ENCODE peak calls at places on chromosomes 2 and 18, in eight cellular contexts. E, V, S, T, G, P, B and Y are unnamed samples.

GRCh38 chr18:45085916-45086624 is 405.4 kb downstream of the SETBP1 start:
- DNase-seq in T (no peak), B (no peak), G (no peak), P (no peak), V (no peak), E (no peak), S (no peak), Y (no peak)

GRCh38 chr2:112996635-112997034 is 8.6 kb upstream of the IL36A start:
- DNase-seq in E (no peak), G (no peak), B (no peak), V (no peak), P (no peak), T (no peak), S (no peak), Y (no peak)

GRCh38 chr2:224268441-224268840 is 133.5 kb downstream of the FAM124B start:
- DNase-seq in V (no peak), P (peak), E (no peak), S (peak), G (no peak), T (no peak), B (no peak), Y (no peak)

GRCh38 chr2:187718092-187718491 is 163.9 kb upstream of the TFPI start:
- DNase-seq in S (no peak), E (no peak), G (no peak), V (no peak), T (no peak), P (no peak), B (no peak), Y (no peak)

GRCh38 chr2:240127351-240127750 is 8.8 kb downstream of the COPS9 start:
- DNase-seq in B (no peak), V (no peak), G (no peak), E (no peak), S (no peak), T (no peak), P (no peak), Y (no peak)

GRCh38 chr2:83365476-83365875 is 1093.6 kb downstream of the SUCLG1 start:
- DNase-seq in V (no peak), T (no peak), E (no peak), P (peak), B (no peak), S (no peak), G (no peak), Y (no peak)

GRCh38 chr2:40450066-40450841 is 1.6 kb downstream of the SLC8A1 start:
- DNase-seq in P (peak), S (peak), T (no peak), B (no peak), G (no peak), V (no peak), E (no peak), Y (peak)

GRCh38 chr2:7026740-7027139 is 109.5 kb downstream of the RNF144A start:
- DNase-seq in V (no peak), G (no peak), E (no peak), S (no peak), P (no peak), T (no peak), B (no peak), Y (no peak)

GRCh38 chr2:107133412-107133811 is 247.4 kb upstream of the ST6GAL2 start:
- DNase-seq in B (no peak), E (no peak), T (no peak), G (no peak), P (no peak), V (no peak), S (no peak), Y (no peak)

GRCh38 chr2:35501076-35501475 is 854.5 kb upstream of the CRIM1 start:
- DNase-seq in T (no peak), G (no peak), V (no peak), E (no peak), S (peak), B (no peak), P (no peak), Y (no peak)

GRCh38 chr2:172962824-172963223 is 112.8 kb upstream of the MAP3K20 start:
- DNase-seq in P (no peak), G (no peak), V (no peak), E (no peak), S (peak), T (no peak), B (no peak), Y (no peak)

GRCh38 chr2:122634261-122634660 is 878.8 kb downstream of the TSN start:
- DNase-seq in V (no peak), E (no peak), T (no peak), B (no peak), G (peak), S (peak), P (peak), Y (no peak)

GRCh38 chr18:72541871-72542690 is 2.1 kb downstream of the CBLN2 start:
- DNase-seq in S (no peak), V (no peak), E (no peak), G (no peak), T (no peak), P (no peak), B (peak), Y (no peak)

GRCh38 chr2:222862068-222862914 is 1.5 kb downstream of the ACSL3 start:
- DNase-seq in G (no peak), P (peak), T (no peak), B (no peak), E (no peak), S (peak), V (no peak), Y (peak)

GRCh38 chr2:217609952-217610351 is 392.8 kb downstream of the TNS1 start:
- DNase-seq in V (no peak), S (no peak), B (no peak), P (no peak), E (no peak), T (no peak), G (no peak), Y (no peak)

GRCh38 chr2:227724394-227725039 is at the start of gene SCYGR6:
- DNase-seq in B (no peak), T (no peak), E (no peak), S (no peak), P (no peak), V (no peak), G (no peak), Y (no peak)

GRCh38 chr2:150063950-150064549 is 423.4 kb downstream of the RND3 start:
- DNase-seq in P (no peak), S (no peak), T (no peak), G (peak), E (no peak), B (peak), V (no peak), Y (no peak)

GRCh38 chr2:21194147-21194546 is 70.4 kb downstream of the TDRD15 start:
- DNase-seq in E (no peak), S (no peak), B (no peak), T (no peak), V (no peak), G (no peak), P (no peak), Y (no peak)

GRCh38 chr2:235724964-235725603 is 231.2 kb downstream of the AGAP1 start:
- DNase-seq in P (peak), G (no peak), E (no peak), T (no peak), V (no peak), B (no peak), S (no peak), Y (peak)